ENCODE peak calls at places on chromosomes 16 and 17, in ten cellular contexts. One of them, this sample, is unnamed.

GRCh38 chr17:19880393-19880792 is 12.7 kb upstream of the ULK2 start:
- DNase-seq in HCT116: no peak
- DNase-seq in adrenal gland: no peak
- DNase-seq in breast epithelium: no peak
- DNase-seq in prostate gland: no peak
- DNase-seq in iPS DF 6.9: no peak
- DNase-seq in esophagus squamous epithelium: no peak
- DNase-seq in heart right ventricle: no peak
- DNase-seq in hepatocyte: no peak
- DNase-seq in H9: no peak
- DNase-seq in this sample: no peak

GRCh38 chr17:80795737-80796136 is 195.9 kb upstream of the CHMP6 start:
- DNase-seq in HCT116: no peak
- DNase-seq in adrenal gland: peak; percentile 92
- DNase-seq in breast epithelium: peak; percentile 43
- DNase-seq in prostate gland: no peak
- DNase-seq in iPS DF 6.9: no peak
- DNase-seq in esophagus squamous epithelium: no peak
- DNase-seq in heart right ventricle: peak; percentile 61
- DNase-seq in hepatocyte: no peak
- DNase-seq in H9: no peak
- DNase-seq in this sample: peak; percentile 45

GRCh38 chr17:1592751-1593629 is 30.4 kb upstream of the PITPNA start:
- DNase-seq in HCT116: no peak
- DNase-seq in adrenal gland: no peak
- DNase-seq in breast epithelium: no peak
- DNase-seq in prostate gland: no peak
- DNase-seq in iPS DF 6.9: no peak
- DNase-seq in esophagus squamous epithelium: no peak
- DNase-seq in heart right ventricle: no peak
- DNase-seq in hepatocyte: peak; percentile 84
- DNase-seq in H9: no peak
- DNase-seq in this sample: no peak

GRCh38 chr16:86977076-86977676 is 340.0 kb downstream of the C16orf95 start:
- DNase-seq in HCT116: no peak
- DNase-seq in adrenal gland: no peak
- DNase-seq in breast epithelium: no peak
- DNase-seq in prostate gland: no peak
- DNase-seq in iPS DF 6.9: no peak
- DNase-seq in esophagus squamous epithelium: no peak
- DNase-seq in heart right ventricle: no peak
- DNase-seq in hepatocyte: no peak
- DNase-seq in H9: no peak
- DNase-seq in this sample: no peak

GRCh38 chr16:1823821-1824220 is 2.8 kb downstream of the HAGH start:
- DNase-seq in HCT116: no peak
- DNase-seq in adrenal gland: peak; percentile 94
- DNase-seq in breast epithelium: no peak
- DNase-seq in prostate gland: no peak
- DNase-seq in iPS DF 6.9: no peak
- DNase-seq in esophagus squamous epithelium: no peak
- DNase-seq in heart right ventricle: no peak
- DNase-seq in hepatocyte: peak; percentile 64
- DNase-seq in H9: peak; percentile 75
- DNase-seq in this sample: no peak

GRCh38 chr17:61595418-61595817 is 4.4 kb upstream of the NACA2 start:
- DNase-seq in HCT116: no peak
- DNase-seq in adrenal gland: no peak
- DNase-seq in breast epithelium: no peak
- DNase-seq in prostate gland: no peak
- DNase-seq in iPS DF 6.9: no peak
- DNase-seq in esophagus squamous epithelium: no peak
- DNase-seq in heart right ventricle: no peak
- DNase-seq in hepatocyte: no peak
- DNase-seq in H9: no peak
- DNase-seq in this sample: no peak

GRCh38 chr17:35578195-35578928 is at the start of gene PEX12:
- DNase-seq in HCT116: peak; percentile 81
- DNase-seq in adrenal gland: peak; percentile 88
- DNase-seq in breast epithelium: peak; percentile 73
- DNase-seq in prostate gland: peak; percentile 88
- DNase-seq in iPS DF 6.9: peak; percentile 74
- DNase-seq in esophagus squamous epithelium: peak; percentile 51
- DNase-seq in heart right ventricle: peak; percentile 94
- DNase-seq in hepatocyte: peak; percentile 92
- DNase-seq in H9: peak; percentile 91
- DNase-seq in this sample: peak; percentile 91

GRCh38 chr17:35372846-35373531 is 432 bp downstream of the SLFN11 start:
- DNase-seq in HCT116: no peak
- DNase-seq in adrenal gland: no peak
- DNase-seq in breast epithelium: no peak
- DNase-seq in prostate gland: peak; percentile 14
- DNase-seq in iPS DF 6.9: no peak
- DNase-seq in esophagus squamous epithelium: no peak
- DNase-seq in heart right ventricle: no peak
- DNase-seq in hepatocyte: peak; percentile 7
- DNase-seq in H9: peak; percentile 41
- DNase-seq in this sample: no peak

GRCh38 chr17:28471531-28472342 is 1.7 kb upstream of the SLC13A2 start:
- DNase-seq in HCT116: no peak
- DNase-seq in adrenal gland: no peak
- DNase-seq in breast epithelium: no peak
- DNase-seq in prostate gland: no peak
- DNase-seq in iPS DF 6.9: no peak
- DNase-seq in esophagus squamous epithelium: no peak
- DNase-seq in heart right ventricle: no peak
- DNase-seq in hepatocyte: no peak
- DNase-seq in H9: no peak
- DNase-seq in this sample: no peak

GRCh38 chr16:66030036-66030435 is 336.5 kb upstream of the CDH5 start:
- DNase-seq in HCT116: no peak
- DNase-seq in adrenal gland: no peak
- DNase-seq in breast epithelium: no peak
- DNase-seq in prostate gland: no peak
- DNase-seq in iPS DF 6.9: no peak
- DNase-seq in esophagus squamous epithelium: no peak
- DNase-seq in heart right ventricle: no peak
- DNase-seq in hepatocyte: no peak
- DNase-seq in H9: no peak
- DNase-seq in this sample: no peak

GRCh38 chr17:36934759-36935630 is 2.3 kb upstream of the LHX1 start:
- DNase-seq in HCT116: no peak
- DNase-seq in adrenal gland: no peak
- DNase-seq in breast epithelium: no peak
- DNase-seq in prostate gland: no peak
- DNase-seq in iPS DF 6.9: no peak
- DNase-seq in esophagus squamous epithelium: no peak
- DNase-seq in heart right ventricle: no peak
- DNase-seq in hepatocyte: no peak
- DNase-seq in H9: peak; percentile 79
- DNase-seq in this sample: no peak

DNA sequence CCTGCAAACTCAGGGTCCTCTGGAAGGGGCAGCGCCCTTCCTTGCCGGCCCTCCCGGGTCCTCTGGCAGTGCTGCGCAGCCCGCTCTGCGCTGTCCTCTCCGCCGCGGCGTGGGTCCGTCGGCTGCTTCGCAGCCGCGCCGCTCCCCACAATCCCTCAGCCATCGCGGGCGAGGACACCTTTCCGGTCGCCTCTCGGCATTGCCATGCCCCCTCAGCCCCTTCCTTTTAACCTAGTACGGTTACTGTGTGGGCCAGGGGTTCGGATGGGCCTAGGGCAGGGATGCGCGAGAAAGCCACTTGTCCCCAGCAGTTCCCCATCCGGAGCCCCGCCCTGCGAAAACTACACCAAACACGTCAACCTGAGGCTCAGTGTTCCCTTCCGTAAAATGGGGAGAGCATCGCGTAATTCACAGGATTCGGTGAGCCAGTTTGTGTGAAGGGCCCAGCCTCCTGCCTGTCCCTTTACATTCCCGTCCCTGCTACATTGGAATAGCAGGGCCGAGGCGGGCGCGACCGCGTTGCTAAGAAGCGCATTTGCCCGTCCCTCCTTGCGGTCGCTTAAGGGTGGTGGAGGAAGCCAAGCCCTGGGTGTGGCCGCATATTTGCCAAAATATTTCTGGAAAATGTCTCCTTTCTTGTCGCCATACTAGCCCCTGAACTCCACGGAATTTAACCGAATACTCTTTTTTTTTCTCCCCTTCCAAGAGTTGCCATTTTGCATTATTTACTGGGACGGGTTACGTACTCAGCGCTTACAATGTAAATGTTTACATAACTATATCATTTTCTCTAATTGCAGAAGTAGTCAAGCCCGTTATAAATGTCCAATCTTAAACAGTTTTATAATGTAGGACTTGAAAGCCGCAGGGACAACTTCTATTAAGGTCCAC is 13.2 kb downstream of the COPZ2 start:
- DNase-seq in HCT116: peak; percentile 74
- DNase-seq in adrenal gland: peak; percentile 46
- DNase-seq in breast epithelium: no peak
- DNase-seq in prostate gland: peak; percentile 36
- DNase-seq in iPS DF 6.9: no peak
- DNase-seq in esophagus squamous epithelium: no peak
- DNase-seq in heart right ventricle: peak; percentile 24
- DNase-seq in hepatocyte: peak; percentile 58
- DNase-seq in H9: peak; percentile 79
- DNase-seq in this sample: peak; percentile 84
- H3K4me1 ChIP-seq in HCT116: peaks cover 26% of the 10 kb centered on the region
- H3K4me1 ChIP-seq in adrenal gland: peaks cover 37% of the 10 kb centered on the region
- H3K4me1 ChIP-seq in breast epithelium: peaks cover 28% of the 10 kb centered on the region
- H3K4me1 ChIP-seq in prostate gland: peaks cover 30% of the 10 kb centered on the region
- H3K4me1 ChIP-seq in iPS DF 6.9: peaks cover 4% of the 10 kb centered on the region
- H3K4me1 ChIP-seq in esophagus squamous epithelium: peaks cover 34% of the 10 kb centered on the region
- H3K4me1 ChIP-seq in heart right ventricle: peaks cover 41% of the 10 kb centered on the region
- H3K4me1 ChIP-seq in hepatocyte: peaks cover 31% of the 10 kb centered on the region
- H3K4me1 ChIP-seq in H9: no peaks in the 10 kb centered on the region
- H3K4me1 ChIP-seq in this sample: peaks cover 18% of the 10 kb centered on the region

DNA sequence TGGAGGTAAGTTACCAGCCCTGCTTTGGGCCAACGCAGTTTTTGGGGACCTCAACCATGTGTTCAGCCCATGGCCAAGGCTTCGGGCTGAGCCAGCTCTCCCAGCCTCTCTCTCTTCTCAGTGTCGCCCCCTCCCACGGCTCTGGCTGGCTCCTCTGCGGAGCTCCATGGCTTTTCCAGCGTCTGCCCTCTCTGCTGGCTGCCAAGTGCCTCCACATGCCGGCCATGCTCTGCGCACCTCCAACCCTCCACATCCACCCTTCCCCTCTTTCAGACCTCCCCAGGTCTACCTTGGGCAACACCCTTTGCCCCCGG is 23.2 kb downstream of the COTL1 start:
- DNase-seq in HCT116: no peak
- DNase-seq in adrenal gland: no peak
- DNase-seq in breast epithelium: no peak
- DNase-seq in prostate gland: no peak
- DNase-seq in iPS DF 6.9: no peak
- DNase-seq in esophagus squamous epithelium: no peak
- DNase-seq in heart right ventricle: no peak
- DNase-seq in hepatocyte: no peak
- DNase-seq in H9: no peak
- DNase-seq in this sample: no peak
- H3K4me1 ChIP-seq in HCT116: peaks cover 4% of the 10 kb centered on the region
- H3K4me1 ChIP-seq in adrenal gland: peaks cover 40% of the 10 kb centered on the region
- H3K4me1 ChIP-seq in breast epithelium: peaks cover 7% of the 10 kb centered on the region
- H3K4me1 ChIP-seq in prostate gland: no peaks in the 10 kb centered on the region
- H3K4me1 ChIP-seq in iPS DF 6.9: peaks cover 3% of the 10 kb centered on the region
- H3K4me1 ChIP-seq in esophagus squamous epithelium: peaks cover 7% of the 10 kb centered on the region
- H3K4me1 ChIP-seq in heart right ventricle: peaks cover 59% of the 10 kb centered on the region
- H3K4me1 ChIP-seq in hepatocyte: peaks cover 16% of the 10 kb centered on the region
- H3K4me1 ChIP-seq in H9: no peaks in the 10 kb centered on the region
- H3K4me1 ChIP-seq in this sample: peaks cover 12% of the 10 kb centered on the region

GRCh38 chr16:72018470-72018869 is 9.9 kb downstream of the DHODH start:
- DNase-seq in HCT116: no peak
- DNase-seq in adrenal gland: no peak
- DNase-seq in breast epithelium: no peak
- DNase-seq in prostate gland: no peak
- DNase-seq in iPS DF 6.9: no peak
- DNase-seq in esophagus squamous epithelium: no peak
- DNase-seq in heart right ventricle: no peak
- DNase-seq in hepatocyte: no peak
- DNase-seq in H9: no peak
- DNase-seq in this sample: no peak
- H3K4me1 ChIP-seq in HCT116: no peaks in the 10 kb centered on the region
- H3K4me1 ChIP-seq in adrenal gland: no peaks in the 10 kb centered on the region
- H3K4me1 ChIP-seq in breast epithelium: no peaks in the 10 kb centered on the region
- H3K4me1 ChIP-seq in prostate gland: no peaks in the 10 kb centered on the region
- H3K4me1 ChIP-seq in iPS DF 6.9: no peaks in the 10 kb centered on the region
- H3K4me1 ChIP-seq in esophagus squamous epithelium: no peaks in the 10 kb centered on the region
- H3K4me1 ChIP-seq in heart right ventricle: peaks cover 12% of the 10 kb centered on the region
- H3K4me1 ChIP-seq in hepatocyte: peaks cover 8% of the 10 kb centered on the region
- H3K4me1 ChIP-seq in H9: no peaks in the 10 kb centered on the region
- H3K4me1 ChIP-seq in this sample: peaks cover 10% of the 10 kb centered on the region

GRCh38 chr17:78345172-78345571 is 14.7 kb downstream of the SOCS3 start:
- DNase-seq in HCT116: no peak
- DNase-seq in adrenal gland: no peak
- DNase-seq in breast epithelium: no peak
- DNase-seq in prostate gland: no peak
- DNase-seq in iPS DF 6.9: no peak
- DNase-seq in esophagus squamous epithelium: no peak
- DNase-seq in heart right ventricle: no peak
- DNase-seq in hepatocyte: no peak
- DNase-seq in H9: peak; percentile 39
- DNase-seq in this sample: no peak

GRCh38 chr17:78345791-78346494 is 13.9 kb downstream of the SOCS3 start:
- DNase-seq in HCT116: no peak
- DNase-seq in adrenal gland: peak; percentile 57
- DNase-seq in breast epithelium: no peak
- DNase-seq in prostate gland: no peak
- DNase-seq in iPS DF 6.9: no peak
- DNase-seq in esophagus squamous epithelium: no peak
- DNase-seq in heart right ventricle: no peak
- DNase-seq in hepatocyte: no peak
- DNase-seq in H9: no peak
- DNase-seq in this sample: no peak

GRCh38 chr17:78346605-78347250 is 13.1 kb downstream of the SOCS3 start:
- DNase-seq in HCT116: no peak
- DNase-seq in adrenal gland: no peak
- DNase-seq in breast epithelium: no peak
- DNase-seq in prostate gland: no peak
- DNase-seq in iPS DF 6.9: no peak
- DNase-seq in esophagus squamous epithelium: no peak
- DNase-seq in heart right ventricle: no peak
- DNase-seq in hepatocyte: no peak
- DNase-seq in H9: no peak
- DNase-seq in this sample: no peak

GRCh38 chr17:78348055-78348745 is 11.7 kb downstream of the SOCS3 start:
- DNase-seq in HCT116: no peak
- DNase-seq in adrenal gland: no peak
- DNase-seq in breast epithelium: no peak
- DNase-seq in prostate gland: no peak
- DNase-seq in iPS DF 6.9: no peak
- DNase-seq in esophagus squamous epithelium: no peak
- DNase-seq in heart right ventricle: no peak
- DNase-seq in hepatocyte: no peak
- DNase-seq in H9: no peak
- DNase-seq in this sample: no peak

DNA sequence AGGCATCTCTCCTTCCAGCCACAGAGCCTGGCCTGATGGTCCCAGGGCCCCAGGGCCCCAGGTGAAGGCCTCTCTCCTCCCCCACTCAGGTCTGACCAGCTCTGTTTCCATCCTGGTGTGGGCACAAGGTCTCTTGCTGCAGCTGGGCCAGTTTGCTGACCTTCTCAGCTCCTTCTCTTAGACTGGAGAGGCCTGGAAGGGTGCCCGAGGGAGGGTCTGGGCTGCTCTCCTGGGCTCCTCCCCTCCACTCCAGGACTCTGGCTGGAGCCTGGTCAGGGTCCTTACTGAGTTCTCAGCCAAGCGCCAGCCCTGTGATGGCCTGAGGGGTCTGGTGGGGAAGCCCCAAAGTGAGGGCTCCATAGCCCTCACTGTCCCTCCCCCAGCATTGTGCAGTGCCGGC is 12.4 kb downstream of the SOCS3 start:
- DNase-seq in HCT116: no peak
- DNase-seq in adrenal gland: no peak
- DNase-seq in breast epithelium: no peak
- DNase-seq in prostate gland: no peak
- DNase-seq in iPS DF 6.9: no peak
- DNase-seq in esophagus squamous epithelium: no peak
- DNase-seq in heart right ventricle: no peak
- DNase-seq in hepatocyte: no peak
- DNase-seq in H9: no peak
- DNase-seq in this sample: peak; percentile 79
- H3K4me1 ChIP-seq in HCT116: peaks cover 44% of the 10 kb centered on the region
- H3K4me1 ChIP-seq in adrenal gland: peaks cover 37% of the 10 kb centered on the region
- H3K4me1 ChIP-seq in breast epithelium: peaks cover 8% of the 10 kb centered on the region
- H3K4me1 ChIP-seq in prostate gland: peaks cover 8% of the 10 kb centered on the region
- H3K4me1 ChIP-seq in iPS DF 6.9: peaks cover 16% of the 10 kb centered on the region
- H3K4me1 ChIP-seq in esophagus squamous epithelium: peaks cover 34% of the 10 kb centered on the region
- H3K4me1 ChIP-seq in heart right ventricle: peaks cover 88% of the 10 kb centered on the region
- H3K4me1 ChIP-seq in hepatocyte: peaks cover 25% of the 10 kb centered on the region
- H3K4me1 ChIP-seq in H9: no peaks in the 10 kb centered on the region
- H3K4me1 ChIP-seq in this sample: peaks cover 49% of the 10 kb centered on the region